ENCODE peak calls at places on chromosome 11, in eight cellular contexts. U is lower lobe of right lung, K is aorta, Y is H7, X is right atrium auricular region, E is sigmoid colon, P is pancreas, J is heart right ventricle. H is an unnamed sample.

GRCh38 chr11:12675951-12676711 is 1.9 kb downstream of the TEAD1 start:
- DNase-seq in U (no peak), K (no peak), Y (peak), X (no peak), E (peak), P (no peak), J (no peak), H (no peak)

GRCh38 chr11:118921929-118922744 is 3.6 kb downstream of the BCL9L start:
- DNase-seq in U (peak), K (peak), Y (peak), X (peak), E (peak), P (peak), J (peak), H (no peak)

GRCh38 chr11:72069787-72070251 is 10.5 kb downstream of the NUMA1 start:
- DNase-seq in U (peak), K (peak), Y (no peak), X (peak), E (peak), P (peak), J (peak), H (no peak)

GRCh38 chr11:45918331-45918941 is 759 bp upstream of the PEX16 start:
- DNase-seq in U (peak), K (peak), Y (peak), X (peak), E (peak), P (peak), J (peak), H (peak)

GRCh38 chr11:130131957-130132850 is 27.4 kb upstream of the ST14 start:
- DNase-seq in U (no peak), K (no peak), Y (peak), X (peak), E (no peak), P (no peak), J (peak), H (peak)

GRCh38 chr11:706439-706956 is 467 bp downstream of the EPS8L2 start:
- DNase-seq in U (peak), K (peak), Y (peak), X (no peak), E (no peak), P (peak), J (no peak), H (no peak)

GRCh38 chr11:65377036-65377435 is 5.4 kb downstream of the SLC25A45 start:
- DNase-seq in U (no peak), K (no peak), Y (no peak), X (no peak), E (no peak), P (no peak), J (no peak), H (no peak)

GRCh38 chr11:130638048-130638447 is 189.6 kb downstream of the ADAMTS15 start:
- DNase-seq in U (no peak), K (no peak), Y (no peak), X (no peak), E (no peak), P (no peak), J (no peak), H (no peak)

GRCh38 chr11:92226331-92227232 is 2.0 kb downstream of the FAT3 start:
- DNase-seq in U (no peak), K (peak), Y (peak), X (no peak), E (no peak), P (peak), J (no peak), H (no peak)

GRCh38 chr11:86802601-86803051 is 2.3 kb downstream of the PRSS23 start:
- DNase-seq in U (no peak), K (no peak), Y (peak), X (no peak), E (no peak), P (no peak), J (no peak), H (peak)

GRCh38 chr11:128424867-128425285 is 162.5 kb downstream of the ETS1 start:
- DNase-seq in U (no peak), K (peak), Y (no peak), X (peak), E (no peak), P (no peak), J (peak), H (no peak)

GRCh38 chr11:28463826-28464225 is 355.6 kb downstream of the METTL15 start:
- DNase-seq in U (no peak), K (no peak), Y (no peak), X (no peak), E (no peak), P (no peak), J (no peak), H (no peak)

GRCh38 chr11:113663567-113663966 is 42.5 kb downstream of the TMPRSS5 start:
- DNase-seq in U (no peak), K (no peak), Y (no peak), X (no peak), E (no peak), P (no peak), J (no peak), H (no peak)

GRCh38 chr11:69499216-69499945 is 17.9 kb downstream of the LINC01488 start:
- DNase-seq in U (peak), K (peak), Y (no peak), X (no peak), E (peak), P (peak), J (no peak), H (no peak)

GRCh38 chr11:125517116-125517804 is 21.2 kb upstream of the FEZ1 start:
- DNase-seq in U (no peak), K (no peak), Y (peak), X (no peak), E (no peak), P (no peak), J (peak), H (peak)
- H3K4me3 ChIP-seq in U (no peak), K (no peak), Y (no peak), X (peak), E (no peak), P (no peak), J (no peak), H (no peak)

GRCh38 chr11:20112291-20113146 is 47.8 kb downstream of the DBX1 start:
- DNase-seq in U (no peak), K (peak), Y (no peak), X (peak), E (peak), P (peak), J (peak), H (no peak)
- H3K4me3 ChIP-seq in U (no peak), K (no peak), Y (no peak), X (peak), E (no peak), P (no peak), J (no peak), H (no peak)

GRCh38 chr11:64290894-64291745 is at the start of gene KCNK4:
- DNase-seq in U (no peak), K (no peak), Y (peak), X (no peak), E (no peak), P (no peak), J (no peak), H (no peak)

GRCh38 chr11:64292458-64293254 is 1.6 kb downstream of the KCNK4 start:
- DNase-seq in U (no peak), K (no peak), Y (peak), X (no peak), E (no peak), P (no peak), J (no peak), H (no peak)

GRCh38 chr11:64289011-64289564 is 2.0 kb upstream of the KCNK4 start:
- DNase-seq in U (no peak), K (no peak), Y (no peak), X (no peak), E (no peak), P (no peak), J (no peak), H (no peak)

GRCh38 chr11:64290352-64290751 is 750 bp upstream of the KCNK4 start:
- DNase-seq in U (no peak), K (no peak), Y (no peak), X (no peak), E (no peak), P (no peak), J (no peak), H (no peak)

DNA sequence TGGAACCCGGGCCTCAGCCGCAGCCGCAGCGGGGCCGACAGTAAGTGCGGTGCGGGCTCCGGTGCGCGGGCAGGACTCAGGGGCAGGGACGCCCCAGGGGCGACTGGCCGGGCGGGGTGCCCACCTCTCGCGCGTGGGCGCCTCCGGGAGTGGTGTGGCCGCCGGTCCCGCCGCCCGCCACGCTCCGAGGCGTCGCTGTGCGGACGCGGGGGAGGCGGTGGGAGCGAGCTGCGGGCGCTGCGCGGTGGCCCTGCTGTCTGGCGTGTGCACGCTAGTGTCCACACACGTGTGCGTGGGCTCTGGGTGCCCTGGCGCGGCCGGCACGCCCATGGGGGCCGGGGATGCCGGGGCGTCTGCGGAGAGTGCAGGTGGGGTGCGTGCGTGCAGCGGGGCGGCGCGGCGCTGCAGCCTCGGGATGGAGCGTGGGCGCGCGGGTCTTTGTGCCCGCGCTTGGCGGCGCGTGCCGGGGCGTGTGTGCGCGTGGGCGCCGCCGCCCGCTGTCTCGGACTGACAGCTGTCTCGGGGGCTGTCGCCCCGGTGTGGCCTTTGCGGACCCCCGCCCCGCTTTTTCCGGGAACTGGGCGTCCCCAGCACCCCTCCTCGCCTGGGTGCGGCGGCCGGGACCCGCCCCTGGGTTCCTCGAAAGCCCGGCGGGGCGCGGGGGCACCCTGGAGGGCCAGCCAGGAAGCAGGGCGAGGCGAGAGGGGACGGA is 800 bp downstream of the KCNK4 start:
- DNase-seq in U (no peak), K (no peak), Y (peak), X (no peak), E (no peak), P (no peak), J (no peak), H (no peak)
- H3K4me3 ChIP-seq in U (peak), K (no peak), Y (peak), X (peak), E (peak), P (peak), J (peak), H (no peak)

DNA sequence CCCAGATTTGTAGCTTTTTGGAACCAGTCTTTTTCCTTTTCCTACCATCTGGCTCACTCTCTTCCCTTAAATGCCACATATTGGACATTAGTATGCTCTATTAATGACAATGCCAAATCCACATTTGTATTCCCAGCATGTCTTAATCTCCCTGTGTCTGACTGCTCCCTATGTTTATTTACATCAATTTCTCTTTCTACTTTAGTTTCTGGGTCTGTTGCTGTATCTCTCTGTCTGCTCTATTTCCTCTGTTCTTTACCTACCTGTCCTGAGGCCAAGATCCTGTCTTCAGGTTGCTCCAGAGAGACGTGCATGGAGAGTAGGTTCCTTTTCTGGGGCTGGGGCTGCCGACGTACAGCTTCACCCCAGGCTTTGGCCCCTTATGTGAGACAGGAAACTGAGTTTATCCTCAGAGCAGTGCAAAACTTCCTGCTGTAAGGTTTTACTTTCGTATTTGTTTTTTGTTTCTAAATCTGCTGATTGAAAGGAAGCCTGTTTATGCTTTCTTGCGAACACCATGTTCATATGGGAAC is 25.6 kb downstream of the OR2AG2 start:
- DNase-seq in U (no peak), K (no peak), Y (no peak), X (no peak), E (no peak), P (no peak), J (no peak), H (peak)
- H3K4me3 ChIP-seq in U (peak), K (no peak), Y (no peak), X (peak), E (peak), P (no peak), J (peak), H (peak)

DNA sequence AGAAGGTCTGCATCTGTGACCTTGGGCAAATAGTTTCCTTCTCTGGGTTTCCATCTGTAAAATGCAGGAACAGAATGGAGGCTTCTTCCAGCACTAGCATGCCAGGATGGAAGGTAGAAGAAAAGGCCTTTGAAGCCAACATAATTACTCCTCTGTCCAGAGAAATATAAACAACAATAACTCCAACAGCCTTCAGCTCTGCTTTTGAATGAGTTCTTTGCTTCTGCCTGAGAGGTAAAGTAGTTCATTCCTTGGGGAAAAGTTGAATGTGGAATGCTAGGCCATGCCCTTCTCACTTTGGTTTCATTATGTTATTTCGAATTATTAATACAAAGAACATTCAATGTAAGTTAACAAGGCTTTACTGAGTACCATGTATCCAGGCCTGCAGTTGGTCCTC is 61.2 kb upstream of the BLID start:
- DNase-seq in U (no peak), K (no peak), Y (no peak), X (no peak), E (no peak), P (no peak), J (no peak), H (no peak)
- H3K4me3 ChIP-seq in U (no peak), K (no peak), Y (no peak), X (no peak), E (no peak), P (no peak), J (no peak), H (no peak)

GRCh38 chr11:67572305-67572704 is 11.3 kb upstream of the GSTP1 start:
- DNase-seq in U (no peak), K (no peak), Y (no peak), X (no peak), E (no peak), P (no peak), J (no peak), H (no peak)

GRCh38 chr11:67576742-67577475 is 6.7 kb upstream of the GSTP1 start:
- DNase-seq in U (no peak), K (no peak), Y (peak), X (no peak), E (no peak), P (no peak), J (no peak), H (no peak)

GRCh38 chr11:67571443-67571842 is 12.2 kb upstream of the GSTP1 start:
- DNase-seq in U (no peak), K (no peak), Y (no peak), X (no peak), E (no peak), P (no peak), J (no peak), H (no peak)

GRCh38 chr11:67577951-67578350 is 5.7 kb upstream of the GSTP1 start:
- DNase-seq in U (no peak), K (no peak), Y (no peak), X (no peak), E (no peak), P (no peak), J (no peak), H (no peak)

DNA sequence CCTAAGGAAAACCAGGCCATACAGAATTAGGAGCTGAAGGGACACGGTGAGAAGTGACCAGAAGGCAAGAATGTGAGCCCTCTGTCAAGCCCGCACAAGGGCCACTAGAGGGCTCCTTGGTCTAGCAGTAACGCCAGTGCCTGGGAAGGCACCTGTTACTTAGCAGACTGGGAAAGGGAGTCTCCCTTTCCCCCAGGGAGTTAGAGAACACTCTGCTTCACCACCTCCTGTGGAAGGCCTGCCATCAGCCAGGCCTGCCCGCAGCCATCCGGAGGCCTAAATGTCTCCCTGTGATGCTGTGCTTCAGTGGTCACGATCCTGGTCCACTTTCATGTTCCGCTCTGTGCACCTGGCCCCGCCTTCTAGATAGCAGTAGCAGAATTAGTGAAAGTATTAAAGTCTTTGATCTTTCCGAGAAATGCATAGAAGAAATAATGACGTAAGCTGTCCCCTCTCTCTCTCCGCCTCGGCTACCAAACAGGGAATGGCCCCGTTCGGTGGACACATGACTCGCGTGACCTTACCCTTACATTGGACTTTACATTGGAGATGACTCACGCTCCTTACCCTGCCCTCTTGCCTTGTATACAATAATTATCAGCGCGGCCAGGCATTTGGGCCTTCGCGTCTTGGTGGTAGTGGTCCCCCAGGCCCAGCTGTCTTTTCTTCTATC is 10.7 kb upstream of the GSTP1 start:
- DNase-seq in U (peak), K (no peak), Y (peak), X (no peak), E (peak), P (no peak), J (peak), H (no peak)
- H3K4me3 ChIP-seq in U (no peak), K (no peak), Y (no peak), X (no peak), E (no peak), P (peak), J (no peak), H (no peak)

DNA sequence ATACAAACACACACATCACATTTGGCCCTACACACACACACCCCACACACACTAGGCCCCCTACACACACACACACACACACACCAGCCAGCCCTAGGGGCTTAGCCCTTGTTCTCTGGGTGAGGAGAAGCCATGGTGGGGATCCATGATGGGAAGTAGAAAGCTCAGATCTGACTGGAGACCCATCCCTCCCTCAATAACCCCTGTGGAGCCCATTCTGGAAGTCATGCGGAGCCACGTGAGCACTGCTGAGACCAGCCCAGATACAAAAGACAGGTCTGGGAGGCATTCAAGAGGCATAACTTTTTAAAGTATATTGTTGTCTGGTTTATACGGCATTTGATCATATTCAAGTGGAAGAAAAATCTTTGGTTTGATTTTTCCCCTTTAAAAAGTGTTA is 448.5 kb downstream of the SOX6 start:
- DNase-seq in U (no peak), K (no peak), Y (peak), X (no peak), E (no peak), P (no peak), J (no peak), H (no peak)
- H3K4me3 ChIP-seq in U (no peak), K (no peak), Y (no peak), X (no peak), E (no peak), P (no peak), J (no peak), H (no peak)

DNA sequence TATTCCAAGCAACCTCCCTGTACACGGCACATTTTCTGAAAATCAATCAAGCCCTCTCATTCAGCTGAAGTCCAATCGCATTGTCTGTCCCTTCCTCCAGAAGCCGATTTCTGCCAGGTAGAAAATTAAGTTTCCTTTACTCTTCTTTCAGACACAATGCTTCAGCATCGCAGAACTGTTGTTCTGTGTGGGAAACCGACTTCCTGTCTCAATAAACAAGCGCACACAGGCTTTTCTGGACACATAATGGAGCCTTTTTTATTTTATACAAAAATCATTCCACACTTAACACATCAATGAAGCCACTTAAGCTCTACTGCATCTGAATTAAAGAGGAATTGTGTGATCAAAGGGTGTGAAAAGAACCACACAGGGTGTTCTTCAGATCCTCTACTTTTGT is 75.5 kb downstream of the BLID start:
- DNase-seq in U (no peak), K (no peak), Y (no peak), X (no peak), E (no peak), P (no peak), J (no peak), H (no peak)
- H3K4me3 ChIP-seq in U (no peak), K (no peak), Y (no peak), X (no peak), E (peak), P (no peak), J (no peak), H (no peak)

GRCh38 chr11:117095301-117096139 is 2.7 kb downstream of the SIK3 start:
- DNase-seq in U (no peak), K (no peak), Y (no peak), X (no peak), E (no peak), P (no peak), J (no peak), H (no peak)

GRCh38 chr11:117097567-117098268 is 510 bp downstream of the SIK3 start:
- DNase-seq in U (peak), K (peak), Y (peak), X (peak), E (peak), P (peak), J (peak), H (no peak)

GRCh38 chr11:117096973-117097566 is 1.2 kb downstream of the SIK3 start:
- DNase-seq in U (no peak), K (no peak), Y (no peak), X (no peak), E (no peak), P (no peak), J (no peak), H (no peak)

GRCh38 chr11:117094776-117095175 is 3.5 kb downstream of the SIK3 start:
- DNase-seq in U (no peak), K (no peak), Y (no peak), X (no peak), E (no peak), P (no peak), J (no peak), H (no peak)

GRCh38 chr11:117096140-117096972 is 1.9 kb downstream of the SIK3 start:
- DNase-seq in U (no peak), K (no peak), Y (peak), X (no peak), E (no peak), P (no peak), J (no peak), H (peak)
- H3K4me3 ChIP-seq in U (peak), K (no peak), Y (peak), X (peak), E (peak), P (peak), J (peak), H (peak)

GRCh38 chr11:43555811-43556210 is 124.7 kb upstream of the HSD17B12 start:
- DNase-seq in U (no peak), K (no peak), Y (no peak), X (no peak), E (no peak), P (no peak), J (peak), H (no peak)
- H3K4me3 ChIP-seq in U (no peak), K (no peak), Y (no peak), X (no peak), E (no peak), P (no peak), J (no peak), H (no peak)